ENCODE peak calls at places on chromosomes 6 and 20, in six cellular contexts. O, I, R, T, B and S are unnamed samples.

GRCh38 chr6:155936551-155936950 is 480.9 kb upstream of the NOX3 start:
- DNase-seq in O (no peak), I (no peak), B (no peak), T (no peak), R (no peak), S (no peak)

GRCh38 chr6:17116090-17116387 is 14.2 kb downstream of the STMND1 start:
- DNase-seq in I (no peak), B (no peak), R (no peak), T (no peak), O (no peak), S (no peak)

GRCh38 chr20:48294196-48294595 is 508.9 kb upstream of the SULF2 start:
- DNase-seq in R (no peak), I (no peak), T (peak; percentile 39), B (no peak), O (peak; percentile 62), S (no peak)

GRCh38 chr6:165439928-165440554 is 130.6 kb upstream of the C6orf118 start:
- DNase-seq in T (peak; percentile 60), I (no peak), B (no peak), O (peak; percentile 77), R (peak; percentile 70), S (peak; percentile 32)

GRCh38 chr6:72140795-72141194 is 254.4 kb downstream of the RIMS1 start:
- DNase-seq in B (no peak), R (no peak), O (peak; percentile 10), I (no peak), T (no peak), S (peak; percentile 37)

GRCh38 chr6:157184202-157185015 is 138.9 kb downstream of the TMEM242 start:
- DNase-seq in O (peak; percentile 72), I (peak; percentile 36), T (peak; percentile 2), R (peak; percentile 54), B (peak; percentile 8), S (peak; percentile 39)

GRCh38 chr6:70369332-70369950 is 43.9 kb upstream of the FAM135A start:
- DNase-seq in T (peak; percentile 54), B (peak; percentile 4), O (peak; percentile 70), R (peak; percentile 77), I (peak; percentile 7), S (peak; percentile 74)

GRCh38 chr20:10674684-10675455 is 1.1 kb upstream of the JAG1 start:
- DNase-seq in R (no peak), T (peak; percentile 87), B (peak; percentile 5), O (peak; percentile 78), I (peak; percentile 78), S (peak; percentile 40)

GRCh38 chr20:35718972-35719635 is 19.9 kb downstream of the ROMO1 start:
- DNase-seq in T (no peak), R (no peak), I (no peak), O (no peak), B (no peak), S (no peak)

GRCh38 chr6:69732640-69733039 is 64.2 kb downstream of the LMBRD1 start:
- DNase-seq in B (no peak), I (no peak), R (peak; percentile 52), T (no peak), O (peak; percentile 8), S (peak; percentile 37)

GRCh38 chr6:101803146-101803545 is 409.6 kb downstream of the GRIK2 start:
- DNase-seq in B (no peak), T (no peak), I (no peak), O (peak; percentile 19), R (no peak), S (no peak)

GRCh38 chr6:137823826-137824501 is 43.1 kb upstream of the TNFAIP3 start:
- DNase-seq in O (peak; percentile 72), T (no peak), R (peak; percentile 57), I (no peak), B (no peak), S (peak; percentile 62)

GRCh38 chr6:128882560-128882959 is 378 bp upstream of the LAMA2 start:
- DNase-seq in O (no peak), T (no peak), B (no peak), I (no peak), R (no peak), S (no peak)

GRCh38 chr6:125808060-125808459 is 17.3 kb downstream of the NCOA7 start:
- DNase-seq in I (no peak), R (no peak), O (no peak), B (no peak), T (no peak), S (no peak)

GRCh38 chr20:40741507-40742106 is 52.6 kb upstream of the MAFB start:
- DNase-seq in B (peak; percentile 2), O (peak; percentile 22), T (peak; percentile 59), I (no peak), R (peak; percentile 42), S (peak; percentile 63)

GRCh38 chr20:35870541-35871307 is 83.6 kb downstream of the SCAND1 start:
- DNase-seq in O (no peak), R (no peak), B (no peak), T (no peak), I (no peak), S (no peak)

GRCh38 chr6:26022166-26022510 is 59.5 kb downstream of the TRIM38 start:
- DNase-seq in R (peak; percentile 95), T (peak; percentile 77), B (peak; percentile 40), O (peak; percentile 87), I (peak; percentile 43), S (peak; percentile 83)